ENCODE peak calls at places on chromosomes 6 and 20, in eight cellular contexts. One of them, this sample, is unnamed. For H3K36me3, the result is how much of the 10 kb centered on the place peaks cover.

GRCh38 chr20:19099586-19100555 is 112.6 kb upstream of the SLC24A3 start:
- DNase-seq in stomach: no peak
- DNase-seq in endothelial cell of umbilical vein: no peak
- DNase-seq in HepG2: no peak
- DNase-seq in GM23338: no peak
- DNase-seq in HCT116: no peak
- DNase-seq in suprapubic skin: no peak
- DNase-seq in esophagus muscularis mucosa: no peak
- DNase-seq in this sample: no peak

GRCh38 chr6:166471797-166472260 is 89.1 kb upstream of the MPC1 start:
- DNase-seq in stomach: no peak
- DNase-seq in endothelial cell of umbilical vein: no peak
- DNase-seq in HepG2: no peak
- DNase-seq in GM23338: no peak
- DNase-seq in HCT116: no peak
- DNase-seq in suprapubic skin: no peak
- DNase-seq in esophagus muscularis mucosa: no peak
- DNase-seq in this sample: no peak

GRCh38 chr6:115393821-115394220 is 666.9 kb downstream of the FRK start:
- DNase-seq in stomach: no peak
- DNase-seq in endothelial cell of umbilical vein: no peak
- DNase-seq in HepG2: no peak
- DNase-seq in GM23338: no peak
- DNase-seq in HCT116: no peak
- DNase-seq in suprapubic skin: no peak
- DNase-seq in esophagus muscularis mucosa: no peak
- DNase-seq in this sample: no peak

GRCh38 chr6:5025911-5026819 is 22.3 kb upstream of the RPP40 start:
- DNase-seq in stomach: peak
- DNase-seq in endothelial cell of umbilical vein: peak
- DNase-seq in HepG2: peak
- DNase-seq in GM23338: peak
- DNase-seq in HCT116: no peak
- DNase-seq in suprapubic skin: no peak
- DNase-seq in esophagus muscularis mucosa: peak
- DNase-seq in this sample: peak

GRCh38 chr6:83071023-83071422 is 3.6 kb downstream of the DOP1A start:
- DNase-seq in stomach: no peak
- DNase-seq in endothelial cell of umbilical vein: peak
- DNase-seq in HepG2: no peak
- DNase-seq in GM23338: peak
- DNase-seq in HCT116: no peak
- DNase-seq in suprapubic skin: no peak
- DNase-seq in esophagus muscularis mucosa: no peak
- DNase-seq in this sample: no peak

GRCh38 chr6:163413054-163413344 is 1.5 kb upstream of the QKI start:
- DNase-seq in stomach: no peak
- DNase-seq in endothelial cell of umbilical vein: no peak
- DNase-seq in HepG2: no peak
- DNase-seq in GM23338: no peak
- DNase-seq in HCT116: no peak
- DNase-seq in suprapubic skin: no peak
- DNase-seq in esophagus muscularis mucosa: no peak
- DNase-seq in this sample: no peak

GRCh38 chr6:22027226-22027725 is 269.6 kb downstream of the PRL start:
- DNase-seq in stomach: no peak
- DNase-seq in endothelial cell of umbilical vein: no peak
- DNase-seq in HepG2: no peak
- DNase-seq in GM23338: no peak
- DNase-seq in HCT116: no peak
- DNase-seq in suprapubic skin: no peak
- DNase-seq in esophagus muscularis mucosa: peak
- DNase-seq in this sample: no peak

GRCh38 chr6:56854086-56854485 is 100.8 kb upstream of the BEND6 start:
- DNase-seq in stomach: no peak
- DNase-seq in endothelial cell of umbilical vein: no peak
- DNase-seq in HepG2: peak
- DNase-seq in GM23338: no peak
- DNase-seq in HCT116: no peak
- DNase-seq in suprapubic skin: no peak
- DNase-seq in esophagus muscularis mucosa: no peak
- DNase-seq in this sample: no peak

GRCh38 chr6:63465750-63466149 is 106.5 kb upstream of the LOC128125822 start:
- DNase-seq in stomach: no peak
- DNase-seq in endothelial cell of umbilical vein: no peak
- DNase-seq in HepG2: no peak
- DNase-seq in GM23338: no peak
- DNase-seq in HCT116: no peak
- DNase-seq in suprapubic skin: no peak
- DNase-seq in esophagus muscularis mucosa: no peak
- DNase-seq in this sample: no peak

GRCh38 chr6:42777126-42777822 is 4.6 kb upstream of the BICRAL start:
- DNase-seq in stomach: no peak
- DNase-seq in endothelial cell of umbilical vein: no peak
- DNase-seq in HepG2: peak
- DNase-seq in GM23338: no peak
- DNase-seq in HCT116: no peak
- DNase-seq in suprapubic skin: no peak
- DNase-seq in esophagus muscularis mucosa: no peak
- DNase-seq in this sample: no peak

GRCh38 chr20:20706285-20706684 is 6.2 kb downstream of the RALGAPA2 start:
- DNase-seq in stomach: peak
- DNase-seq in endothelial cell of umbilical vein: no peak
- DNase-seq in HepG2: peak
- DNase-seq in GM23338: no peak
- DNase-seq in HCT116: no peak
- DNase-seq in suprapubic skin: no peak
- DNase-seq in esophagus muscularis mucosa: no peak
- DNase-seq in this sample: no peak
- TF ChIP-seq POLR2AphosphoS5 in stomach: no peak
- TF ChIP-seq POLR2AphosphoS5 in endothelial cell of umbilical vein: no peak
- TF ChIP-seq POLR2AphosphoS5 in HepG2: no peak
- TF ChIP-seq POLR2AphosphoS5 in GM23338: no peak
- TF ChIP-seq POLR2AphosphoS5 in HCT116: no peak
- TF ChIP-seq POLR2AphosphoS5 in suprapubic skin: no peak
- TF ChIP-seq POLR2AphosphoS5 in esophagus muscularis mucosa: no peak
- TF ChIP-seq POLR2AphosphoS5 in this sample: no peak

GRCh38 chr20:40154514-40154913 is 534.5 kb downstream of the MAFB start:
- DNase-seq in stomach: no peak
- DNase-seq in endothelial cell of umbilical vein: no peak
- DNase-seq in HepG2: no peak
- DNase-seq in GM23338: no peak
- DNase-seq in HCT116: no peak
- DNase-seq in suprapubic skin: no peak
- DNase-seq in esophagus muscularis mucosa: no peak
- DNase-seq in this sample: no peak

GRCh38 chr20:40160151-40160550 is 528.9 kb downstream of the MAFB start:
- DNase-seq in stomach: peak
- DNase-seq in endothelial cell of umbilical vein: peak
- DNase-seq in HepG2: peak
- DNase-seq in GM23338: peak
- DNase-seq in HCT116: peak
- DNase-seq in suprapubic skin: no peak
- DNase-seq in esophagus muscularis mucosa: no peak
- DNase-seq in this sample: peak

DNA sequence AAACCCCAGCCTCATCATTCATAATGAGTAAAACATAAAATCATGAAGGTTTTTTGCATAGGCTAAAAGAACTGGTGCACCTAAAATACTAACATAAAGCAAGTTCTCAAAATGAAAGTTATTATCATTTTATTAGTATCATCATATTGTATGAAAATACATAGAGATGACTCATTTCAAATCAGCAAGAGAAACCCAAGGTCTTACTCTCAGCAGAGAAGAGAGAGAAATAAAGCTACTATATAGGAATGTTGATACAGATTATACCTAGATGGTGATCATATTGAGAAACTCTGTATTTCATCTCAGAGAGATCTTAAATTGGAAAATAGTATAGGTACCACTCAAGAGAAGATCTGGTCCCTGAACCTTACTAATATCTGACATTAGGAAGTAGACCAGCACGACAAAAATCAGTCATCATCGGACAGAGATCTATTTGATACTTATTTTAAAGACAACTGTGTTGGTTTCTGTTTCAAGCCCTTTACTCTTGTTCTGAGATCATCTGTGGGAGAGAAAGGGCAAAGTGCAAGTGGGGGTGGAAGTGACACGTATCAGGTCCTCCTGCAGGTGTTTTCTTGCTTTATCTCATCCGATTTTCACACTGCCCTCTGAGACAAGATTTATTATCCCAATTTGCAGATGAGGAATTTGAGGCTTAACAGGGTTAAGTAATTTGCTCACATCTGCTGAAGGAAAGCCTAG is 532.3 kb downstream of the MAFB start:
- DNase-seq in stomach: no peak
- DNase-seq in endothelial cell of umbilical vein: no peak
- DNase-seq in HepG2: no peak
- DNase-seq in GM23338: no peak
- DNase-seq in HCT116: no peak
- DNase-seq in suprapubic skin: no peak
- DNase-seq in esophagus muscularis mucosa: no peak
- DNase-seq in this sample: no peak
- H3K4me3 ChIP-seq in stomach: no peak
- H3K4me3 ChIP-seq in endothelial cell of umbilical vein: no peak
- H3K4me3 ChIP-seq in HepG2: no peak
- H3K4me3 ChIP-seq in GM23338: no peak
- H3K4me3 ChIP-seq in HCT116: no peak
- H3K4me3 ChIP-seq in suprapubic skin: no peak
- H3K4me3 ChIP-seq in esophagus muscularis mucosa: no peak
- H3K4me3 ChIP-seq in this sample: no peak

GRCh38 chr20:6039766-6040165 is 14.1 kb downstream of the LRRN4 start:
- DNase-seq in stomach: no peak
- DNase-seq in endothelial cell of umbilical vein: no peak
- DNase-seq in HepG2: no peak
- DNase-seq in GM23338: no peak
- DNase-seq in HCT116: no peak
- DNase-seq in suprapubic skin: no peak
- DNase-seq in esophagus muscularis mucosa: no peak
- DNase-seq in this sample: no peak
- H3K36me3 ChIP-seq in stomach: under half
- H3K36me3 ChIP-seq in endothelial cell of umbilical vein: under half
- H3K36me3 ChIP-seq in HepG2: half or more
- H3K36me3 ChIP-seq in GM23338: under half
- H3K36me3 ChIP-seq in HCT116: under half
- H3K36me3 ChIP-seq in suprapubic skin: half or more
- H3K36me3 ChIP-seq in esophagus muscularis mucosa: half or more
- H3K36me3 ChIP-seq in this sample: under half

DNA sequence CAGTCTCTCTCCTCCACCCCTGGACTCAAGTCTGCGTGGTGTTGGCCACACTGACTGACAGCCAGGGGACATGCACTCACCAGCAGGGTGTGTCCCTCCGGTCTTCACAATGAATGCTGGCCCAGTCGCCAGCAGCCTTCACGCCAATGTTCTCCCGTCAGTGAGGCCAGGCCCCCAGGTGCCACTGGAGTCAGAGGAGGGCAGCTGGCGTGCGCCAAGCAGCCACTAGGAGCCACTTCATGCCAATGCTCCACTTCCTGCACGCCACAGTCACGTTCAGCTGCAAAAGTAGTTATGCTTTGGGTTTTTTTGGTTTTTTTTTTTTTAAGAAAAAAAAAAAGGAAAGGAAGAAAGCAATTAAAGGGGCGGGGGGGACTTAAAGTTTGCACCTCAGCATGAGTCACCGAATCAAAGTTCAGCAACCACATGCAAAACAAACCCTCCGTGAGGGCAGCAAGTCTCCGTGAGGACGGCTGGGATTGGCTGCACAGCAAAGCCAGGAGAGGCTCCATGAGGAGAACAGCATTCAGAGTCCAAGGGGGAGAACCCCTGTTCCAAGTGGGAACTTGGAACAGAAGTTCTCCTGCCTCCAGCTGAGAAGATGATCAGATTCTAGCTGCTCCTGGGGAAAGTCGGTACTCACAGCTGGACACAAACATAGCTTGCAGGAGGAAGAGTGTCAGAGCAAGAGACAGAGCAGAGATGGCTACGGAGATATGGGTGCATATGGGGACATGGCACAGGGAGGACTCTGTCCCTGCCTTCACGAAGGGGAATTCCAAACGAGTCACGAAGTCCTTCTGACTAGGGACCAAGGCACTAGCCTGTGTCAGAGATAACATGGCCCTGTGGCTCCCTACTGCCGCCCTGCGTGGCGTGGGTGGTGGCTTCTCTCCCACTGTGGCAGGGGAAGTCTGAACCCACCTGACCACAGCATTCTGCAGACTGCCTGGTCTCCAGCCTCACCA is at the start of gene ZC3H12D:
- DNase-seq in stomach: peak
- DNase-seq in endothelial cell of umbilical vein: no peak
- DNase-seq in HepG2: peak
- DNase-seq in GM23338: no peak
- DNase-seq in HCT116: peak
- DNase-seq in suprapubic skin: peak
- DNase-seq in esophagus muscularis mucosa: peak
- DNase-seq in this sample: peak
- TF ChIP-seq POLR2AphosphoS5 in stomach: no peak
- TF ChIP-seq POLR2AphosphoS5 in endothelial cell of umbilical vein: no peak
- TF ChIP-seq POLR2AphosphoS5 in HepG2: peak
- TF ChIP-seq POLR2AphosphoS5 in GM23338: no peak
- TF ChIP-seq POLR2AphosphoS5 in HCT116: no peak
- TF ChIP-seq POLR2AphosphoS5 in suprapubic skin: no peak
- TF ChIP-seq POLR2AphosphoS5 in esophagus muscularis mucosa: peak
- TF ChIP-seq POLR2AphosphoS5 in this sample: peak

This sample was measured in upper lobe of left lung.